ENCODE peak calls at places on chromosomes 11 and 22, in five cellular contexts. T, F, V, H and X are unnamed samples.
A peak's percentile ranks its signal among the peaks of the same experiment; 100 is the strongest.

GRCh38 chr11:92129811-92130210 is 94.8 kb upstream of the FAT3 start:
- DNase-seq in T (no peak), F (no peak), V (no peak), H (no peak), X (no peak)

GRCh38 chr11:58618215-58618614 is 4.2 kb upstream of the CNTF start:
- DNase-seq in T (no peak), F (no peak), V (no peak), H (peak; percentile 12), X (no peak)

GRCh38 chr11:85762226-85762625 is 48.7 kb downstream of the SYTL2 start:
- DNase-seq in T (peak; percentile 7), F (no peak), V (no peak), H (no peak), X (no peak)

GRCh38 chr11:125345706-125346561 is 150.1 kb downstream of the FEZ1 start:
- DNase-seq in T (peak; percentile 91), F (peak; percentile 72), V (peak; percentile 63), H (peak; percentile 28), X (peak; percentile 92)

GRCh38 chr22:49760630-49761571 is 66.8 kb downstream of the BRD1 start:
- DNase-seq in T (no peak), F (no peak), V (no peak), H (peak; percentile 75), X (no peak)

GRCh38 chr11:78251083-78251699 is 62.5 kb downstream of the USP35 start:
- DNase-seq in T (peak; percentile 77), F (no peak), V (no peak), H (no peak), X (peak; percentile 22)

GRCh38 chr11:60633645-60634044 is 65.8 kb upstream of the MS4A8 start:
- DNase-seq in T (no peak), F (no peak), V (no peak), H (peak; percentile 16), X (no peak)

GRCh38 chr22:46902998-46903916 is 140.8 kb downstream of the TBC1D22A start:
- DNase-seq in T (no peak), F (no peak), V (no peak), H (no peak), X (no peak)

GRCh38 chr11:92975285-92975684 is 5.8 kb downstream of the MTNR1B start:
- DNase-seq in T (no peak), F (no peak), V (no peak), H (no peak), X (no peak)

GRCh38 chr11:29333993-29334780 is 682.6 kb downstream of the KCNA4 start:
- DNase-seq in T (peak; percentile 84), F (no peak), V (no peak), H (peak; percentile 27), X (peak; percentile 83)

GRCh38 chr11:36398261-36398953 is 102.3 kb downstream of the PRR5L start:
- DNase-seq in T (no peak), F (no peak), V (peak; percentile 53), H (no peak), X (no peak)

GRCh38 chr22:37079158-37079557 is 27.6 kb downstream of the KCTD17 start:
- DNase-seq in T (no peak), F (no peak), V (no peak), H (no peak), X (no peak)

GRCh38 chr11:133529807-133530500 is 2.3 kb downstream of the OPCML start:
- DNase-seq in T (no peak), F (no peak), V (no peak), H (no peak), X (no peak)

GRCh38 chr11:119759324-119759723 is 30.3 kb upstream of the NECTIN1 start:
- DNase-seq in T (peak; percentile 17), F (no peak), V (no peak), H (no peak), X (peak; percentile 31)

GRCh38 chr11:59754494-59754858 is 700 bp upstream of the STX3 start:
- DNase-seq in T (no peak), F (peak; percentile 17), V (peak; percentile 50), H (peak; percentile 59), X (peak; percentile 29)

GRCh38 chr11:3947084-3947483 is 91.6 kb downstream of the STIM1 start:
- DNase-seq in T (peak; percentile 58), F (peak; percentile 66), V (no peak), H (peak; percentile 88), X (peak; percentile 63)

GRCh38 chr11:19460718-19461405 is 220.1 kb upstream of the E2F8 start:
- DNase-seq in T (peak; percentile 74), F (no peak), V (no peak), H (no peak), X (no peak)

GRCh38 chr11:13595166-13595565 is 73.3 kb upstream of the FAR1 start:
- DNase-seq in T (peak; percentile 35), F (no peak), V (no peak), H (no peak), X (no peak)

GRCh38 chr11:126305699-126306098 is 1.8 kb downstream of the DCPS start:
- DNase-seq in T (no peak), F (no peak), V (no peak), H (peak; percentile 35), X (no peak)

GRCh38 chr11:70628881-70629844 is 230.8 kb downstream of the CTTN start:
- DNase-seq in T (no peak), F (peak; percentile 52), V (peak; percentile 77), H (no peak), X (no peak)

GRCh38 chr22:46084376-46084775 is 66.0 kb upstream of the PPARA start:
- DNase-seq in T (no peak), F (no peak), V (peak; percentile 40), H (no peak), X (no peak)

GRCh38 chr22:35269630-35270029 is 12.3 kb downstream of the HMGXB4 start:
- DNase-seq in T (no peak), F (no peak), V (no peak), H (no peak), X (no peak)

GRCh38 chr11:78420796-78421209 is 3.2 kb upstream of the GAB2 start:
- DNase-seq in T (peak; percentile 58), F (no peak), V (peak; percentile 84), H (no peak), X (peak; percentile 48)

GRCh38 chr11:126862664-126863247 is 137.8 kb downstream of the KIRREL3 start:
- DNase-seq in T (no peak), F (no peak), V (no peak), H (no peak), X (no peak)

GRCh38 chr22:46635756-46636155 is 15.6 kb downstream of the GRAMD4 start:
- DNase-seq in T (no peak), F (no peak), V (no peak), H (no peak), X (no peak)

GRCh38 chr11:129590753-129591475 is 215.3 kb downstream of the BARX2 start:
- DNase-seq in T (no peak), F (no peak), V (no peak), H (no peak), X (no peak)

GRCh38 chr11:118115048-118115447 is 28.3 kb upstream of the SMIM35 start:
- DNase-seq in T (no peak), F (no peak), V (no peak), H (no peak), X (no peak)

GRCh38 chr11:118111744-118112035 is 24.9 kb upstream of the SMIM35 start:
- DNase-seq in T (no peak), F (no peak), V (no peak), H (no peak), X (no peak)

GRCh38 chr11:118111019-118111743 is 24.4 kb upstream of the SMIM35 start:
- DNase-seq in T (no peak), F (no peak), V (no peak), H (no peak), X (no peak)

GRCh38 chr11:118113031-118113430 is 26.3 kb upstream of the SMIM35 start:
- DNase-seq in T (no peak), F (no peak), V (no peak), H (no peak), X (no peak)

GRCh38 chr11:118114266-118114665 is 27.5 kb upstream of the SMIM35 start:
- DNase-seq in T (no peak), F (no peak), V (no peak), H (no peak), X (no peak)
- TF ChIP-seq CTCF in T (no peak), F (no peak), V (no peak), H (no peak), X (no peak)

DNA sequence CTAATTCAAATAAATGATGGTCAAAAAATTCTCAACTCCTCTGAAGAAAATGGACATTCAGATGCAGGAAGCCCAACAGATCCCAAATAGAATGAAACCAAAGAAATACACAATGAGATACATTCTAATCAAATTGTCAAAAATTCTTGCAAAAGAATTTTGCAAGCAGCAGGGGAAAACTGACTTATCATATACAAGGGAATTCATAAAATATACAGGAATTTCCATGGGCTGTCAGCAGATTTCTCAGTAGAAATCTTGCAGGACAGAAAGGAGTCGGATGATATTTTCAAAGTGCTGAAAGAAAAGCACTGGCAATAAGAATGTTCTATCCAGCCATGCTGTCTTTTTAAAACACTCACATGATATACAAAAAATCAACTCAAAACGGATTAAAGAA is 194.6 kb upstream of the ZC3H12C start:
- DNase-seq in T (no peak), F (no peak), V (no peak), H (no peak), X (no peak)
- H3K4me3 ChIP-seq in T (no peak overlapping the region), F (no peak overlapping the region), V (no peak overlapping the region), H (no peak overlapping the region), X (no peak overlapping the region)

DNA sequence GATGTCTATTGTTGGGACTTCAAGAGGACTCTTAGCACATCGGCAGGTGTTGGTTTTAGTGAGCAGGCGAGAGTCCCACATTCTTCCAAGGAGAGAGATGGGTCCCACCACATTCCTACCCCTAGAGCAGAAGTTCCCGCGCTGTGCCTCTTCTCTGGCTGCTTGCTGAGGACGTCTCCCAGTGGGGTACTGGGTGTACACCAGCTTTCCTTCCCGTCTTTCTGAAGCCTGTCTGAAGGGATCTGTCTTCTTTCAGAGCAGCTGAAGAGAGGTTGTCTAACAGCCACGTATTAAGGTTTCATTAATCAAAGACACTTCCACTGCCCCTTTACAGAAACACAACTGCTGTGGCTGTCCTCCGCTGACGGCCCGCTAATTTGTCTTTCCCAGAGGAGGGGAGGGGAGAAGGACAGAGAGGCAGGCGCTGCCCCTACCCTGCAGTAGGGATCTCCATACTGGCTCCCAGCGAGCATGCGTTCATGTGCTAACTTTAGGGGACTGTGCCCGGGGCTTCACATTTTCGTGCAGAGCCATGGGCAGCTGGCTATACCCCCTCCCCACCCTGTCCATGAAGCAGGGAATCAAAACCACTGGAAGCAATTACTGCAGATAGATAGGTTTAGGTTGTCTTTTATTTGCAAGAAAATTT is 56.0 kb downstream of the ZBTB16 start:
- DNase-seq in T (no peak), F (no peak), V (no peak), H (no peak), X (no peak)
- TF ChIP-seq CTCF in T (no peak), F (no peak), V (no peak), H (no peak), X (no peak)

GRCh38 chr11:61683961-61684869 is 4.0 kb downstream of the DAGLA start:
- DNase-seq in T (no peak), F (no peak), V (no peak), H (no peak), X (peak; percentile 77)
- H3K4me3 ChIP-seq in T (no peak overlapping the region), F (no peak overlapping the region), V (no peak overlapping the region), H (no peak overlapping the region), X (peak overlapping the region; percentile 7)

GRCh38 chr11:2092956-2093412 is 46.2 kb downstream of the IGF2 start:
- DNase-seq in T (peak; percentile 79), F (peak; percentile 79), V (peak; percentile 83), H (no peak), X (peak; percentile 79)
- TF ChIP-seq CTCF in T (no peak), F (no peak), V (no peak), H (no peak), X (no peak)

GRCh38 chr11:75428301-75428724 is 4.7 kb downstream of the KLHL35 start:
- DNase-seq in T (peak; percentile 95), F (peak; percentile 89), V (peak; percentile 96), H (peak; percentile 51), X (peak; percentile 91)
- H3K4me3 ChIP-seq in T (peak overlapping the region; percentile 45), F (no peak overlapping the region), V (peak overlapping the region; percentile 54), H (peak overlapping the region; percentile 11), X (peak overlapping the region; percentile 40)